ENCODE peak calls at places on chromosome 14, in six cellular contexts. S, P, G, C, L and B are unnamed samples.

GRCh38 chr14:75232597-75232996 is 46.0 kb upstream of the FOS start:
- DNase-seq in S (peak; percentile 77), P (no peak), G (no peak), C (no peak), L (no peak), B (no peak)

GRCh38 chr14:68941820-68942219 is 37.3 kb downstream of the ACTN1 start:
- DNase-seq in S (peak; percentile 99), P (no peak), G (no peak), C (peak; percentile 99), L (peak; percentile 93), B (peak; percentile 62)

GRCh38 chr14:86798330-86798729 is 1194.7 kb downstream of the GALC start:
- DNase-seq in S (no peak), P (no peak), G (no peak), C (peak; percentile 20), L (no peak), B (no peak)

GRCh38 chr14:61553730-61554641 is 141.3 kb upstream of the HIF1A start:
- DNase-seq in S (no peak), P (no peak), G (no peak), C (peak; percentile 100), L (peak; percentile 97), B (no peak)

GRCh38 chr14:52014601-52015267 is 25.4 kb downstream of the RTRAF start:
- DNase-seq in S (no peak), P (no peak), G (no peak), C (no peak), L (no peak), B (peak; percentile 70)

GRCh38 chr14:103104654-103105511 is 10.4 kb downstream of the EXOC3L4 start:
- DNase-seq in S (peak; percentile 67), P (peak; percentile 75), G (peak; percentile 69), C (peak; percentile 45), L (no peak), B (peak; percentile 92)

GRCh38 chr14:94942601-94943000 is 172.7 kb upstream of the GSC start:
- DNase-seq in S (no peak), P (no peak), G (no peak), C (no peak), L (no peak), B (no peak)

GRCh38 chr14:102120888-102121287 is 18.8 kb upstream of the WDR20 start:
- DNase-seq in S (no peak), P (no peak), G (no peak), C (no peak), L (no peak), B (no peak)

GRCh38 chr14:61420326-61420725 is 98.9 kb downstream of the PRKCH start:
- DNase-seq in S (peak; percentile 76), P (no peak), G (no peak), C (no peak), L (no peak), B (no peak)

GRCh38 chr14:69231486-69231885 is 28.5 kb upstream of the GALNT16 start:
- DNase-seq in S (no peak), P (no peak), G (no peak), C (no peak), L (no peak), B (no peak)

GRCh38 chr14:69879175-69880047 is at the start of gene SMOC1:
- DNase-seq in S (peak; percentile 73), P (peak; percentile 64), G (peak; percentile 28), C (no peak), L (no peak), B (no peak)

GRCh38 chr14:104893435-104894207 is 28.6 kb downstream of the CEP170B start:
- DNase-seq in S (no peak), P (no peak), G (no peak), C (no peak), L (no peak), B (no peak)

GRCh38 chr14:31420013-31420318 is 384 bp downstream of the HEATR5A start:
- DNase-seq in S (no peak), P (peak; percentile 56), G (peak; percentile 50), C (no peak), L (no peak), B (peak; percentile 82)

GRCh38 chr14:85590784-85591183 is 60.8 kb downstream of the FLRT2 start:
- DNase-seq in S (no peak), P (no peak), G (no peak), C (peak; percentile 65), L (no peak), B (no peak)

GRCh38 chr14:90677484-90678045 is 138.7 kb downstream of the TTC7B start:
- DNase-seq in S (no peak), P (no peak), G (no peak), C (peak; percentile 72), L (no peak), B (no peak)